ENCODE peak calls at places on chromosomes 3 and 15, in seven cellular contexts. I, R, H, O, V, G and Q are unnamed samples.
A peak's percentile ranks its signal among the peaks of the same experiment; 100 is the strongest.

GRCh38 chr3:176796371-176796770 is 400.9 kb downstream of the TBL1XR1 start:
- DNase-seq in R (no peak), I (no peak), O (no peak), G (no peak), H (no peak), V (no peak), Q (no peak)

GRCh38 chr3:147410518-147411234 is 1.5 kb downstream of the ZIC1 start:
- DNase-seq in G (no peak), R (no peak), O (no peak), I (peak; percentile 71), H (no peak), V (no peak), Q (no peak)

GRCh38 chr3:177370396-177370795 is 173.1 kb upstream of the TBL1XR1 start:
- DNase-seq in H (no peak), O (no peak), G (no peak), V (no peak), R (no peak), I (no peak), Q (no peak)

GRCh38 chr15:83285979-83286553 is 1.6 kb upstream of the BNC1 start:
- DNase-seq in H (no peak), V (no peak), G (no peak), I (no peak), O (no peak), R (no peak), Q (no peak)

GRCh38 chr3:155323063-155323666 is 29.7 kb upstream of the STRIT1 start:
- DNase-seq in R (peak; percentile 4), V (peak; percentile 61), O (peak; percentile 54), H (peak; percentile 62), I (no peak), G (peak; percentile 9), Q (no peak)

GRCh38 chr15:70154440-70155347 is 57.0 kb upstream of the TLE3 start:
- DNase-seq in R (no peak), O (no peak), G (no peak), I (no peak), H (no peak), V (peak; percentile 73), Q (no peak)

GRCh38 chr3:196141866-196142673 is 60.2 kb upstream of the TFRC start:
- DNase-seq in R (no peak), O (no peak), G (no peak), V (no peak), H (no peak), I (no peak), Q (no peak)

GRCh38 chr3:143811602-143812001 is 36.7 kb downstream of the SLC9A9 start:
- DNase-seq in I (no peak), R (no peak), G (no peak), H (no peak), O (no peak), V (no peak), Q (no peak)

GRCh38 chr15:76932090-76932966 is 779 bp downstream of the RCN2 start:
- DNase-seq in G (no peak), V (no peak), O (no peak), R (no peak), H (no peak), I (no peak), Q (no peak)

GRCh38 chr3:16990163-16990562 is 105.4 kb downstream of the PLCL2 start:
- DNase-seq in H (no peak), G (no peak), R (no peak), O (no peak), V (no peak), I (no peak), Q (no peak)

GRCh38 chr3:157078131-157078835 is 81.7 kb downstream of the CCNL1 start:
- DNase-seq in G (no peak), H (no peak), R (no peak), V (no peak), I (no peak), O (no peak), Q (no peak)

GRCh38 chr3:157079677-157080369 is 80.1 kb downstream of the CCNL1 start:
- DNase-seq in R (no peak), V (no peak), H (no peak), G (no peak), I (peak; percentile 27), O (no peak), Q (no peak)

GRCh38 chr3:157075693-157076420 is 84.1 kb downstream of the CCNL1 start:
- DNase-seq in O (no peak), V (no peak), H (no peak), I (no peak), R (no peak), G (no peak), Q (no peak)

GRCh38 chr3:157074490-157074889 is 85.5 kb downstream of the CCNL1 start:
- DNase-seq in O (no peak), R (no peak), H (no peak), V (no peak), I (no peak), G (no peak), Q (no peak)

GRCh38 chr3:157077565-157077991 is 82.4 kb downstream of the CCNL1 start:
- DNase-seq in H (peak; percentile 23), V (no peak), R (no peak), G (no peak), O (no peak), I (no peak), Q (no peak)
- TF ChIP-seq TAF1 in H (no peak), V (no peak), R (no peak), G (no peak), O (no peak), I (no peak), Q (no peak)

DNA sequence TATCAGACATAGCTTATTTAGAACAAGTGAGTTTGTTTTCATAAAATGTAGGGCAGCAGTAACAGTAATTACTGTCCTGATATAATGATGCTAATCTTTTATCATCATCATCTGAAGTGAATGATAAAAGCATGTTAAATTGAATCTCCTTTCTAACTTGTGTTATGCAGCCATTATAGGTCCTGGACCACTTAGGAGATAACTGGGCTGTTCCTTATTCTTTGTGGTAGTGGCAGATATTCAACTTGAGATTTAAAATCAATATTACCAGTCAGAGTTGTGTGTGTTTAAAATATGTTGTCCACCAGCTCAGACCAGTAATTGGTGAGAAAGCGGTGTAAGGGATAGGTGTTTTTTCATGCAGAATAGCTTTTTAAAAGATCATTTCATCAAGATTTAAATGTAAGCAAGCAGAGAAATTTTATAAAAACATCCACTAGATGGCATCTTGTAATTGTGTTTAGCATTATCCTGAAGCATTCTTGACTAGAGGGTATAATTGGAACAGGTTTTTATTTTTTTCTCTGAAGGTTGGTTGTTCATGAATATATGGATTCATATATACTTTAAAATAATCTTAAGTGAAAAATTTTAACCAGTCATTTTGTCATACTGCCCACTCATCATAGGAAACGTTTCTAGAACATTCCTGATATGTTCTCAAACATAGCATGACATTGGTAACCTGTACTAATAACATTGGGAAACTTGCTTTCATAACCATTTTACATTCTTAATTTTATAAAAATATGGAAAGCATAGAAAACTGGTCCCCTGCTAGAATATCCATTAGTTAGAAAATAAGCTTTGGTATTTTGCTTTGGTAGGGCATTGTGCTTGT is 153.9 kb downstream of the BBX start:
- DNase-seq in H (peak; percentile 31), R (no peak), G (no peak), I (no peak), O (no peak), V (peak; percentile 29), Q (no peak)
- TF ChIP-seq TAF1 in H (no peak), R (no peak), G (no peak), I (no peak), O (no peak), V (no peak), Q (no peak)

DNA sequence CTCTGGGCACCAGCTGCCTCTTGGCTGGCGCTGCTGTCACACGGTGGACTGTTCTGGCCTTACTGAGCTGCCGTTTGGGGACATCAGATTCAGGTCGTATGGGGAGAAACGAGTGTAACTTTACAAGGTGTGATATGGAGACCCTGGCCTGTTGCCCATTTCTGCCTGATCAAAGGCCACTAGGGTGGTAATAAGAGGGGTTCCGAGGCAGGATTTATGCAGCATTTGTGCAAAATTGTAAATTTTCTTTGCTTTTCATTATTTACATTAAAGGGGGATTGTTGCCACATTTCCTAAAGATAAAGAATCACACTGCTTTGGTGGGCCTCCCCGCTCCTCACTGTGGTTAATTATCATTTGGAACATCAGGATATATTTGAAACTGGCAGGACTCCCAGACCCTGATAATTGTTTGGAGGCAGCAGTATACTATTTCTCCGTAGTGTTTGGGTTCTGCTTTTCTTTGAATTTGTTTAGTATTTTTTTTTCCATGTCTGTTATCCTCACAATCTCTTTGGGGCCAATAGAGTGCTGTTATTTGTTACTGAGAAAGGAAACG is 876 bp downstream of the NXPE3 start:
- DNase-seq in R (no peak), O (no peak), G (no peak), I (no peak), V (peak; percentile 37), H (no peak), Q (no peak)
- TF ChIP-seq TAF1 in R (no peak), O (no peak), G (no peak), I (no peak), V (no peak), H (no peak), Q (no peak)

GRCh38 chr3:38265604-38266307 is at the start of gene SLC22A13:
- DNase-seq in H (no peak), I (no peak), O (no peak), R (no peak), G (no peak), V (no peak), Q (no peak)
- TF ChIP-seq TAF1 in H (no peak), I (no peak), O (no peak), R (no peak), G (no peak), V (no peak), Q (no peak)

GRCh38 chr3:23209103-23209502 is 6.0 kb downstream of the UBE2E2 start:
- DNase-seq in I (no peak), G (no peak), R (no peak), O (no peak), V (no peak), H (no peak), Q (no peak)

GRCh38 chr3:23209747-23210495 is 6.8 kb downstream of the UBE2E2 start:
- DNase-seq in R (no peak), O (no peak), H (no peak), I (no peak), V (no peak), G (no peak), Q (no peak)

GRCh38 chr3:23202921-23203650 is at the start of gene UBE2E2:
- DNase-seq in G (no peak), V (peak; percentile 97), O (peak; percentile 97), H (no peak), I (peak; percentile 84), R (peak; percentile 88), Q (peak; percentile 82)

GRCh38 chr3:23203651-23204111 is 554 bp downstream of the UBE2E2 start:
- DNase-seq in I (peak; percentile 60), G (no peak), R (peak; percentile 16), V (peak; percentile 54), O (no peak), H (no peak), Q (no peak)

GRCh38 chr3:23206371-23206770 is 3.2 kb downstream of the UBE2E2 start:
- DNase-seq in H (no peak), I (no peak), G (no peak), O (no peak), V (no peak), R (no peak), Q (no peak)
- TF ChIP-seq TAF1 in H (no peak), I (no peak), G (no peak), O (no peak), V (no peak), R (no peak), Q (no peak)

GRCh38 chr15:81442454-81442853 is 68.4 kb upstream of the TMC3 start:
- DNase-seq in I (no peak), O (no peak), R (no peak), H (no peak), V (no peak), G (no peak), Q (no peak)
- TF ChIP-seq TAF1 in I (no peak), O (no peak), R (no peak), H (no peak), V (no peak), G (no peak), Q (no peak)

GRCh38 chr15:94734460-94734859 is 503.1 kb downstream of the MCTP2 start:
- DNase-seq in V (no peak), G (no peak), H (no peak), O (no peak), I (no peak), R (no peak), Q (no peak)
- TF ChIP-seq TAF1 in V (no peak), G (no peak), H (no peak), O (no peak), I (no peak), R (no peak), Q (no peak)